ENCODE peak calls at places on chromosomes 6 and 20, in ten cellular contexts. One of them, this sample, is unnamed.
A peak's percentile ranks its signal among the peaks of the same experiment; 100 is the strongest.

GRCh38 chr6:170234419-170234818 is 56.5 kb downstream of the DLL1 start:
- DNase-seq in stimulated activated CD8-positive, alpha-beta memory T cell treated with anti-CD3 and anti-CD28 coated beads, Interleukin-7, amount 100 ng/mL, for 1 hour: no peak
- DNase-seq in RCC 7860: no peak
- DNase-seq in left ventricle myocardium superior: peak; percentile 4
- DNase-seq in spleen: no peak
- DNase-seq in EL: no peak
- DNase-seq in activated CD4-positive, alpha-beta memory T cell treated with anti-CD3 and anti-CD28 coated beads, Interleukin-2, amount 10 ng/mL, durations not matched to agents 7 days and 5 days: no peak
- DNase-seq in CD8-positive, alpha-beta T cell: no peak
- DNase-seq in gastrocnemius medialis: no peak
- DNase-seq in left kidney: no peak
- DNase-seq in this sample: no peak

GRCh38 chr6:3748208-3748701 is 3.3 kb downstream of the PXDC1 start:
- DNase-seq in stimulated activated CD8-positive, alpha-beta memory T cell treated with anti-CD3 and anti-CD28 coated beads, Interleukin-7, amount 100 ng/mL, for 1 hour: no peak
- DNase-seq in RCC 7860: peak; percentile 73
- DNase-seq in left ventricle myocardium superior: peak; percentile 78
- DNase-seq in spleen: no peak
- DNase-seq in EL: peak; percentile 88
- DNase-seq in activated CD4-positive, alpha-beta memory T cell treated with anti-CD3 and anti-CD28 coated beads, Interleukin-2, amount 10 ng/mL, durations not matched to agents 7 days and 5 days: peak; percentile 43
- DNase-seq in CD8-positive, alpha-beta T cell: no peak
- DNase-seq in gastrocnemius medialis: peak; percentile 55
- DNase-seq in left kidney: peak; percentile 77
- DNase-seq in this sample: peak; percentile 91

GRCh38 chr6:109229536-109229935 is 134.2 kb downstream of the CEP57L1 start:
- DNase-seq in stimulated activated CD8-positive, alpha-beta memory T cell treated with anti-CD3 and anti-CD28 coated beads, Interleukin-7, amount 100 ng/mL, for 1 hour: no peak
- DNase-seq in RCC 7860: no peak
- DNase-seq in left ventricle myocardium superior: no peak
- DNase-seq in spleen: no peak
- DNase-seq in EL: no peak
- DNase-seq in activated CD4-positive, alpha-beta memory T cell treated with anti-CD3 and anti-CD28 coated beads, Interleukin-2, amount 10 ng/mL, durations not matched to agents 7 days and 5 days: no peak
- DNase-seq in CD8-positive, alpha-beta T cell: no peak
- DNase-seq in gastrocnemius medialis: no peak
- DNase-seq in left kidney: no peak
- DNase-seq in this sample: no peak

GRCh38 chr6:42774201-42774600 is 7.7 kb upstream of the BICRAL start:
- DNase-seq in stimulated activated CD8-positive, alpha-beta memory T cell treated with anti-CD3 and anti-CD28 coated beads, Interleukin-7, amount 100 ng/mL, for 1 hour: no peak
- DNase-seq in RCC 7860: no peak
- DNase-seq in left ventricle myocardium superior: no peak
- DNase-seq in spleen: no peak
- DNase-seq in EL: no peak
- DNase-seq in activated CD4-positive, alpha-beta memory T cell treated with anti-CD3 and anti-CD28 coated beads, Interleukin-2, amount 10 ng/mL, durations not matched to agents 7 days and 5 days: peak; percentile 36
- DNase-seq in CD8-positive, alpha-beta T cell: no peak
- DNase-seq in gastrocnemius medialis: no peak
- DNase-seq in left kidney: no peak
- DNase-seq in this sample: no peak

GRCh38 chr20:11852801-11853200 is 64.9 kb upstream of the BTBD3 start:
- DNase-seq in stimulated activated CD8-positive, alpha-beta memory T cell treated with anti-CD3 and anti-CD28 coated beads, Interleukin-7, amount 100 ng/mL, for 1 hour: no peak
- DNase-seq in RCC 7860: no peak
- DNase-seq in left ventricle myocardium superior: no peak
- DNase-seq in spleen: no peak
- DNase-seq in EL: peak; percentile 75
- DNase-seq in activated CD4-positive, alpha-beta memory T cell treated with anti-CD3 and anti-CD28 coated beads, Interleukin-2, amount 10 ng/mL, durations not matched to agents 7 days and 5 days: no peak
- DNase-seq in CD8-positive, alpha-beta T cell: no peak
- DNase-seq in gastrocnemius medialis: no peak
- DNase-seq in left kidney: no peak
- DNase-seq in this sample: peak; percentile 22

GRCh38 chr20:15185913-15186312 is 848.5 kb upstream of the FLRT3 start:
- DNase-seq in stimulated activated CD8-positive, alpha-beta memory T cell treated with anti-CD3 and anti-CD28 coated beads, Interleukin-7, amount 100 ng/mL, for 1 hour: no peak
- DNase-seq in RCC 7860: no peak
- DNase-seq in left ventricle myocardium superior: no peak
- DNase-seq in spleen: no peak
- DNase-seq in EL: no peak
- DNase-seq in activated CD4-positive, alpha-beta memory T cell treated with anti-CD3 and anti-CD28 coated beads, Interleukin-2, amount 10 ng/mL, durations not matched to agents 7 days and 5 days: no peak
- DNase-seq in CD8-positive, alpha-beta T cell: no peak
- DNase-seq in gastrocnemius medialis: no peak
- DNase-seq in left kidney: peak; percentile 55
- DNase-seq in this sample: no peak

GRCh38 chr6:124870611-124871201 is 91.5 kb upstream of the RNF217 start:
- DNase-seq in stimulated activated CD8-positive, alpha-beta memory T cell treated with anti-CD3 and anti-CD28 coated beads, Interleukin-7, amount 100 ng/mL, for 1 hour: no peak
- DNase-seq in RCC 7860: peak; percentile 35
- DNase-seq in left ventricle myocardium superior: no peak
- DNase-seq in spleen: no peak
- DNase-seq in EL: peak; percentile 31
- DNase-seq in activated CD4-positive, alpha-beta memory T cell treated with anti-CD3 and anti-CD28 coated beads, Interleukin-2, amount 10 ng/mL, durations not matched to agents 7 days and 5 days: no peak
- DNase-seq in CD8-positive, alpha-beta T cell: no peak
- DNase-seq in gastrocnemius medialis: no peak
- DNase-seq in left kidney: peak; percentile 26
- DNase-seq in this sample: peak; percentile 50

GRCh38 chr6:105994522-105995402 is 91.4 kb upstream of the PRDM1 start:
- DNase-seq in stimulated activated CD8-positive, alpha-beta memory T cell treated with anti-CD3 and anti-CD28 coated beads, Interleukin-7, amount 100 ng/mL, for 1 hour: no peak
- DNase-seq in RCC 7860: no peak
- DNase-seq in left ventricle myocardium superior: peak; percentile 70
- DNase-seq in spleen: peak; percentile 91
- DNase-seq in EL: peak; percentile 84
- DNase-seq in activated CD4-positive, alpha-beta memory T cell treated with anti-CD3 and anti-CD28 coated beads, Interleukin-2, amount 10 ng/mL, durations not matched to agents 7 days and 5 days: peak; percentile 65
- DNase-seq in CD8-positive, alpha-beta T cell: no peak
- DNase-seq in gastrocnemius medialis: peak; percentile 13
- DNase-seq in left kidney: peak; percentile 71
- DNase-seq in this sample: peak; percentile 83

GRCh38 chr20:56360133-56360898 is 1.5 kb downstream of the FAM210B start:
- DNase-seq in stimulated activated CD8-positive, alpha-beta memory T cell treated with anti-CD3 and anti-CD28 coated beads, Interleukin-7, amount 100 ng/mL, for 1 hour: no peak
- DNase-seq in RCC 7860: no peak
- DNase-seq in left ventricle myocardium superior: peak; percentile 37
- DNase-seq in spleen: no peak
- DNase-seq in EL: no peak
- DNase-seq in activated CD4-positive, alpha-beta memory T cell treated with anti-CD3 and anti-CD28 coated beads, Interleukin-2, amount 10 ng/mL, durations not matched to agents 7 days and 5 days: no peak
- DNase-seq in CD8-positive, alpha-beta T cell: no peak
- DNase-seq in gastrocnemius medialis: no peak
- DNase-seq in left kidney: no peak
- DNase-seq in this sample: no peak

GRCh38 chr6:110404602-110405001 is 10.8 kb downstream of the DDO start:
- DNase-seq in stimulated activated CD8-positive, alpha-beta memory T cell treated with anti-CD3 and anti-CD28 coated beads, Interleukin-7, amount 100 ng/mL, for 1 hour: no peak
- DNase-seq in RCC 7860: no peak
- DNase-seq in left ventricle myocardium superior: no peak
- DNase-seq in spleen: no peak
- DNase-seq in EL: no peak
- DNase-seq in activated CD4-positive, alpha-beta memory T cell treated with anti-CD3 and anti-CD28 coated beads, Interleukin-2, amount 10 ng/mL, durations not matched to agents 7 days and 5 days: no peak
- DNase-seq in CD8-positive, alpha-beta T cell: no peak
- DNase-seq in gastrocnemius medialis: no peak
- DNase-seq in left kidney: no peak
- DNase-seq in this sample: peak; percentile 37

GRCh38 chr6:165662041-165662491 is 975 bp downstream of the PDE10A start:
- DNase-seq in stimulated activated CD8-positive, alpha-beta memory T cell treated with anti-CD3 and anti-CD28 coated beads, Interleukin-7, amount 100 ng/mL, for 1 hour: no peak
- DNase-seq in RCC 7860: peak; percentile 53
- DNase-seq in left ventricle myocardium superior: peak; percentile 66
- DNase-seq in spleen: no peak
- DNase-seq in EL: no peak
- DNase-seq in activated CD4-positive, alpha-beta memory T cell treated with anti-CD3 and anti-CD28 coated beads, Interleukin-2, amount 10 ng/mL, durations not matched to agents 7 days and 5 days: no peak
- DNase-seq in CD8-positive, alpha-beta T cell: no peak
- DNase-seq in gastrocnemius medialis: no peak
- DNase-seq in left kidney: peak; percentile 90
- DNase-seq in this sample: peak; percentile 60

This sample was measured in GM03348.